ENCODE peak calls at places on chromosome 14, in four cellular contexts. G, U, F and Q are unnamed samples.

GRCh38 chr14:101736071-101736470 is 25.4 kb upstream of the PPP2R5C start:
- DNase-seq in G (no peak), U (no peak), F (no peak), Q (no peak)

GRCh38 chr14:45891417-45892080 is 638.5 kb upstream of the MIS18BP1 start:
- DNase-seq in G (no peak), U (no peak), F (no peak), Q (no peak)

GRCh38 chr14:55122441-55122986 is 6.5 kb upstream of the LGALS3 start:
- DNase-seq in G (no peak), U (no peak), F (no peak), Q (no peak)

GRCh38 chr14:61562321-61563161 is 132.8 kb upstream of the HIF1A start:
- DNase-seq in G (peak), U (no peak), F (peak), Q (peak)

GRCh38 chr14:61525293-61526011 is 169.9 kb upstream of the HIF1A start:
- DNase-seq in G (peak), U (peak), F (peak), Q (peak)

GRCh38 chr14:90201344-90201743 is 55.0 kb upstream of the PSMC1 start:
- DNase-seq in G (no peak), U (no peak), F (no peak), Q (no peak)

GRCh38 chr14:83470959-83471358 is 1937.3 kb upstream of the SEL1L start:
- DNase-seq in G (no peak), U (no peak), F (no peak), Q (no peak)

GRCh38 chr14:79549515-79549914 is 661.8 kb downstream of the DIO2 start:
- DNase-seq in G (peak), U (no peak), F (peak), Q (no peak)

GRCh38 chr14:104388631-104389325 is 190.8 kb upstream of the C14orf180 start:
- DNase-seq in G (no peak), U (no peak), F (no peak), Q (no peak)

GRCh38 chr14:80536456-80536855 is 325.2 kb upstream of the DIO2 start:
- DNase-seq in G (no peak), U (no peak), F (no peak), Q (no peak)

GRCh38 chr14:39873793-39874192 is 441.6 kb upstream of the FBXO33 start:
- DNase-seq in G (no peak), U (no peak), F (no peak), Q (no peak)

GRCh38 chr14:105067140-105067968 is 2.1 kb upstream of the GPR132 start:
- DNase-seq in G (peak), U (peak), F (no peak), Q (peak)

GRCh38 chr14:103546651-103547454 is 15.6 kb downstream of the BAG5 start:
- DNase-seq in G (peak), U (peak), F (peak), Q (peak)

GRCh38 chr14:72558721-72559120 is 335.2 kb downstream of the DPF3 start:
- DNase-seq in G (peak), U (no peak), F (peak), Q (no peak)

GRCh38 chr14:39175445-39176262 is 600 bp downstream of the PNN start:
- DNase-seq in G (peak), U (no peak), F (no peak), Q (peak)

GRCh38 chr14:74313601-74314000 is 10.9 kb upstream of the ABCD4 start:
- DNase-seq in G (no peak), U (no peak), F (no peak), Q (no peak)

GRCh38 chr14:45120109-45120508 is 14.2 kb downstream of the FKBP3 start:
- DNase-seq in G (no peak), U (no peak), F (no peak), Q (no peak)

GRCh38 chr14:55781046-55781445 is 201.0 kb downstream of the KTN1 start:
- DNase-seq in G (no peak), U (no peak), F (peak), Q (no peak)

GRCh38 chr14:104294628-104294982 is 156.2 kb downstream of the KIF26A start:
- DNase-seq in G (no peak), U (peak), F (no peak), Q (no peak)

GRCh38 chr14:23588884-23589598 is 10.5 kb upstream of the JPH4 start:
- DNase-seq in G (peak), U (peak), F (peak), Q (peak)

GRCh38 chr14:50944647-50945413 is 547 bp upstream of the PYGL start:
- DNase-seq in G (peak), U (peak), F (peak), Q (peak)

GRCh38 chr14:103910984-103911383 is 17.3 kb upstream of the TDRD9 start:
- DNase-seq in G (no peak), U (no peak), F (no peak), Q (no peak)

GRCh38 chr14:92959189-92959531 is 36.2 kb downstream of the CHGA start:
- DNase-seq in G (no peak), U (no peak), F (no peak), Q (no peak)

GRCh38 chr14:85572845-85573244 is 42.9 kb downstream of the FLRT2 start:
- DNase-seq in G (peak), U (no peak), F (peak), Q (no peak)

GRCh38 chr14:60862283-60862682 is 118.6 kb downstream of the TRMT5 start:
- DNase-seq in G (no peak), U (peak), F (peak), Q (peak)

GRCh38 chr14:72745991-72746980 is 147.6 kb downstream of the DPF3 start:
- DNase-seq in G (peak), U (no peak), F (peak), Q (no peak)

GRCh38 chr14:33646692-33647260 is 304.1 kb downstream of the EGLN3 start:
- DNase-seq in G (peak), U (no peak), F (peak), Q (no peak)

GRCh38 chr14:105865904-105866840 is 339.8 kb downstream of the TMEM121 start:
- DNase-seq in G (no peak), U (peak), F (no peak), Q (no peak)

GRCh38 chr14:57487771-57488170 is 5.9 kb downstream of the CCDC198 start:
- DNase-seq in G (peak), U (no peak), F (peak), Q (no peak)

GRCh38 chr14:96090441-96091148 is 51.4 kb downstream of the C14orf132 start:
- DNase-seq in G (peak), U (peak), F (peak), Q (no peak)

GRCh38 chr14:100221419-100222218 is 17.3 kb upstream of the YY1 start:
- DNase-seq in G (peak), U (no peak), F (peak), Q (peak)

GRCh38 chr14:99251721-99252120 is 20.3 kb downstream of the BCL11B start:
- DNase-seq in G (no peak), U (no peak), F (no peak), Q (no peak)

GRCh38 chr14:61355892-61356325 is 34.5 kb downstream of the PRKCH start:
- DNase-seq in G (peak), U (peak), F (peak), Q (peak)

GRCh38 chr14:72721042-72721540 is 172.8 kb downstream of the DPF3 start:
- DNase-seq in G (no peak), U (no peak), F (no peak), Q (no peak)